ENCODE peak calls at places on chromosomes 12 and 14, in six cellular contexts. One of them, this sample, is unnamed.

GRCh38 chr12:79262938-79263337 is 398.4 kb downstream of the SYT1 start:
- DNase-seq in NCI-H187 treated with DMSO at 0.1 percent for 48 hours: no peak
- DNase-seq in posterior cingulate gyrus: no peak
- DNase-seq in stimulated activated CD4-positive, alpha-beta T cell treated with anti-CD3 and anti-CD28 coated beads, Interleukin-4, amount 100 ng/mL, for 4 hours: no peak
- DNase-seq in NCI-H446: no peak
- DNase-seq in renal cortical epithelial cell: peak; percentile 46
- DNase-seq in this sample: no peak

GRCh38 chr12:11561416-11561815 is 88.1 kb upstream of the ETV6 start:
- DNase-seq in posterior cingulate gyrus: no peak
- DNase-seq in renal cortical epithelial cell: peak; percentile 83
- DNase-seq in NCI-H446: no peak
- DNase-seq in NCI-H187 treated with DMSO at 0.1 percent for 48 hours: no peak
- DNase-seq in stimulated activated CD4-positive, alpha-beta T cell treated with anti-CD3 and anti-CD28 coated beads, Interleukin-4, amount 100 ng/mL, for 4 hours: no peak
- DNase-seq in this sample: no peak

GRCh38 chr12:117380083-117380482 is 18.7 kb upstream of the NOS1 start:
- DNase-seq in NCI-H446: no peak
- DNase-seq in stimulated activated CD4-positive, alpha-beta T cell treated with anti-CD3 and anti-CD28 coated beads, Interleukin-4, amount 100 ng/mL, for 4 hours: no peak
- DNase-seq in renal cortical epithelial cell: no peak
- DNase-seq in posterior cingulate gyrus: no peak
- DNase-seq in NCI-H187 treated with DMSO at 0.1 percent for 48 hours: no peak
- DNase-seq in this sample: no peak

GRCh38 chr12:51318846-51319570 is 5.0 kb downstream of the BIN2 start:
- DNase-seq in stimulated activated CD4-positive, alpha-beta T cell treated with anti-CD3 and anti-CD28 coated beads, Interleukin-4, amount 100 ng/mL, for 4 hours: no peak
- DNase-seq in NCI-H446: no peak
- DNase-seq in NCI-H187 treated with DMSO at 0.1 percent for 48 hours: no peak
- DNase-seq in renal cortical epithelial cell: no peak
- DNase-seq in posterior cingulate gyrus: no peak
- DNase-seq in this sample: no peak

GRCh38 chr12:51126297-51126696 is 42.9 kb upstream of the CSRNP2 start:
- DNase-seq in stimulated activated CD4-positive, alpha-beta T cell treated with anti-CD3 and anti-CD28 coated beads, Interleukin-4, amount 100 ng/mL, for 4 hours: no peak
- DNase-seq in NCI-H187 treated with DMSO at 0.1 percent for 48 hours: no peak
- DNase-seq in posterior cingulate gyrus: no peak
- DNase-seq in renal cortical epithelial cell: no peak
- DNase-seq in NCI-H446: no peak
- DNase-seq in this sample: no peak

GRCh38 chr12:127078577-127079350 is 1188.2 kb upstream of the TMEM132C start:
- DNase-seq in posterior cingulate gyrus: no peak
- DNase-seq in NCI-H446: no peak
- DNase-seq in stimulated activated CD4-positive, alpha-beta T cell treated with anti-CD3 and anti-CD28 coated beads, Interleukin-4, amount 100 ng/mL, for 4 hours: no peak
- DNase-seq in renal cortical epithelial cell: no peak
- DNase-seq in NCI-H187 treated with DMSO at 0.1 percent for 48 hours: no peak
- DNase-seq in this sample: no peak

GRCh38 chr14:99163446-99163845 is 108.6 kb downstream of the BCL11B start:
- DNase-seq in NCI-H187 treated with DMSO at 0.1 percent for 48 hours: no peak
- DNase-seq in NCI-H446: no peak
- DNase-seq in renal cortical epithelial cell: no peak
- DNase-seq in posterior cingulate gyrus: no peak
- DNase-seq in stimulated activated CD4-positive, alpha-beta T cell treated with anti-CD3 and anti-CD28 coated beads, Interleukin-4, amount 100 ng/mL, for 4 hours: no peak
- DNase-seq in this sample: no peak

GRCh38 chr12:72433298-72433697 is 161.1 kb downstream of the TRHDE start:
- DNase-seq in NCI-H446: no peak
- DNase-seq in NCI-H187 treated with DMSO at 0.1 percent for 48 hours: no peak
- DNase-seq in stimulated activated CD4-positive, alpha-beta T cell treated with anti-CD3 and anti-CD28 coated beads, Interleukin-4, amount 100 ng/mL, for 4 hours: no peak
- DNase-seq in posterior cingulate gyrus: no peak
- DNase-seq in renal cortical epithelial cell: no peak
- DNase-seq in this sample: no peak

GRCh38 chr12:3990356-3990975 is 117.3 kb upstream of the PARP11 start:
- DNase-seq in NCI-H446: no peak
- DNase-seq in renal cortical epithelial cell: no peak
- DNase-seq in NCI-H187 treated with DMSO at 0.1 percent for 48 hours: no peak
- DNase-seq in stimulated activated CD4-positive, alpha-beta T cell treated with anti-CD3 and anti-CD28 coated beads, Interleukin-4, amount 100 ng/mL, for 4 hours: no peak
- DNase-seq in posterior cingulate gyrus: no peak
- DNase-seq in this sample: no peak

GRCh38 chr12:43309845-43310405 is 242.1 kb downstream of the ADAMTS20 start:
- DNase-seq in NCI-H187 treated with DMSO at 0.1 percent for 48 hours: no peak
- DNase-seq in NCI-H446: no peak
- DNase-seq in posterior cingulate gyrus: no peak
- DNase-seq in renal cortical epithelial cell: no peak
- DNase-seq in stimulated activated CD4-positive, alpha-beta T cell treated with anti-CD3 and anti-CD28 coated beads, Interleukin-4, amount 100 ng/mL, for 4 hours: no peak
- DNase-seq in this sample: no peak

GRCh38 chr14:20630340-20631022 is 11.0 kb downstream of the OR6S1 start:
- DNase-seq in renal cortical epithelial cell: peak; percentile 47
- DNase-seq in NCI-H446: no peak
- DNase-seq in stimulated activated CD4-positive, alpha-beta T cell treated with anti-CD3 and anti-CD28 coated beads, Interleukin-4, amount 100 ng/mL, for 4 hours: no peak
- DNase-seq in posterior cingulate gyrus: no peak
- DNase-seq in NCI-H187 treated with DMSO at 0.1 percent for 48 hours: no peak
- DNase-seq in this sample: peak; percentile 60

GRCh38 chr12:112164326-112164660 is 38.9 kb downstream of the TRAFD1 start:
- DNase-seq in NCI-H446: no peak
- DNase-seq in posterior cingulate gyrus: no peak
- DNase-seq in stimulated activated CD4-positive, alpha-beta T cell treated with anti-CD3 and anti-CD28 coated beads, Interleukin-4, amount 100 ng/mL, for 4 hours: no peak
- DNase-seq in NCI-H187 treated with DMSO at 0.1 percent for 48 hours: no peak
- DNase-seq in renal cortical epithelial cell: no peak
- DNase-seq in this sample: no peak

GRCh38 chr12:25130741-25131188 is 64.2 kb downstream of the DNAI7 start:
- DNase-seq in NCI-H446: no peak
- DNase-seq in stimulated activated CD4-positive, alpha-beta T cell treated with anti-CD3 and anti-CD28 coated beads, Interleukin-4, amount 100 ng/mL, for 4 hours: no peak
- DNase-seq in posterior cingulate gyrus: no peak
- DNase-seq in NCI-H187 treated with DMSO at 0.1 percent for 48 hours: no peak
- DNase-seq in renal cortical epithelial cell: peak; percentile 59
- DNase-seq in this sample: peak; percentile 34

GRCh38 chr14:100680439-100681051 is 46.1 kb upstream of the DLK1 start:
- DNase-seq in renal cortical epithelial cell: no peak
- DNase-seq in NCI-H187 treated with DMSO at 0.1 percent for 48 hours: no peak
- DNase-seq in NCI-H446: no peak
- DNase-seq in stimulated activated CD4-positive, alpha-beta T cell treated with anti-CD3 and anti-CD28 coated beads, Interleukin-4, amount 100 ng/mL, for 4 hours: no peak
- DNase-seq in posterior cingulate gyrus: no peak
- DNase-seq in this sample: no peak

This sample was measured in NCI-H774.